ENCODE peak calls at places on chromosome 4, in four cellular contexts. G, I, K and T are unnamed samples.
A peak's percentile ranks its signal among the peaks of the same experiment; 100 is the strongest.

GRCh38 chr4:169870507-169870906 is 112.8 kb upstream of the HPF1 start:
- DNase-seq in I (no peak), K (no peak), G (no peak), T (no peak)

GRCh38 chr4:175444512-175444911 is 367.6 kb downstream of the GPM6A start:
- DNase-seq in I (no peak), G (no peak), K (no peak), T (no peak)

GRCh38 chr4:5942947-5943346 is 50.1 kb upstream of the CRMP1 start:
- DNase-seq in I (no peak), G (no peak), K (no peak), T (no peak)

GRCh38 chr4:151668687-151669402 is 92.0 kb downstream of the GATB start:
- DNase-seq in G (no peak), I (no peak), K (no peak), T (no peak)

GRCh38 chr4:113899260-113900177 is 79.9 kb downstream of the ARSJ start:
- DNase-seq in K (peak; percentile 45), G (no peak), I (no peak), T (no peak)

GRCh38 chr4:19177616-19178015 is 1074.1 kb upstream of the SLIT2 start:
- DNase-seq in K (no peak), G (no peak), I (no peak), T (no peak)

GRCh38 chr4:51842167-51842553 is 793 bp upstream of the DCUN1D4 start:
- DNase-seq in G (no peak), I (no peak), K (no peak), T (no peak)

GRCh38 chr4:76896731-76897521 is 1.0 kb downstream of the SOWAHB start:
- DNase-seq in K (no peak), G (no peak), I (no peak), T (no peak)

GRCh38 chr4:117357422-117357821 is 272.0 kb upstream of the TRAM1L1 start:
- DNase-seq in K (no peak), I (no peak), G (no peak), T (no peak)

GRCh38 chr4:15906024-15906443 is 32.5 kb downstream of the FGFBP1 start:
- DNase-seq in K (no peak), G (no peak), I (peak; percentile 29), T (peak; percentile 79)

GRCh38 chr4:16267639-16268038 is 41.4 kb upstream of the TAPT1 start:
- DNase-seq in K (no peak), G (no peak), I (no peak), T (no peak)

GRCh38 chr4:101348367-101348827 is 1.1 kb upstream of the PPP3CA start:
- DNase-seq in I (no peak), G (no peak), K (no peak), T (peak; percentile 73)

GRCh38 chr4:86959588-86960500 is 25.0 kb downstream of the AFF1 start:
- DNase-seq in G (no peak), I (no peak), K (no peak), T (peak; percentile 72)

GRCh38 chr4:14368391-14368790 is 633.9 kb upstream of the CPEB2 start:
- DNase-seq in K (no peak), I (no peak), G (no peak), T (no peak)

GRCh38 chr4:122602277-122603142 is 18.4 kb downstream of the IL21 start:
- DNase-seq in G (peak; percentile 36), I (peak; percentile 20), K (no peak), T (no peak)

GRCh38 chr4:99383833-99384392 is 31.4 kb upstream of the ADH1C start:
- DNase-seq in K (no peak), I (no peak), G (no peak), T (no peak)

GRCh38 chr4:823093-823760 is 2.7 kb downstream of the CPLX1 start:
- DNase-seq in G (no peak), I (no peak), K (no peak), T (no peak)

GRCh38 chr4:163165217-163166017 is 1.3 kb downstream of the NAF1 start:
- DNase-seq in G (no peak), K (no peak), I (no peak), T (no peak)

GRCh38 chr4:808860-809570 is 16.9 kb downstream of the CPLX1 start:
- DNase-seq in K (no peak), I (no peak), G (no peak), T (no peak)

GRCh38 chr4:651884-652642 is 22.0 kb downstream of the ATP5ME start:
- DNase-seq in I (no peak), K (no peak), G (no peak), T (no peak)

GRCh38 chr4:120842046-120842445 is 80.5 kb downstream of the PRDM5 start:
- DNase-seq in I (no peak), K (no peak), G (no peak), T (no peak)

GRCh38 chr4:55340246-55340645 is 5.8 kb upstream of the SRD5A3 start:
- DNase-seq in I (no peak), K (no peak), G (no peak), T (no peak)

GRCh38 chr4:130336585-130337217 is 1240.7 kb downstream of the C4orf33 start:
- DNase-seq in G (peak; percentile 2), I (no peak), K (no peak), T (no peak)

GRCh38 chr4:101331017-101331416 is 16.3 kb downstream of the PPP3CA start:
- DNase-seq in I (no peak), K (no peak), G (no peak), T (no peak)

GRCh38 chr4:186149872-186150271 is 41.5 kb upstream of the CYP4V2 start:
- DNase-seq in K (no peak), G (peak; percentile 39), I (peak; percentile 31), T (peak; percentile 49)

GRCh38 chr4:148017801-148018200 is 285.9 kb downstream of the ARHGAP10 start:
- DNase-seq in G (no peak), I (no peak), K (no peak), T (no peak)

GRCh38 chr4:124530464-124531077 is 182.0 kb downstream of the ANKRD50 start:
- DNase-seq in K (no peak), G (peak; percentile 99), I (no peak), T (no peak)

GRCh38 chr4:141890279-141890678 is 253.9 kb downstream of the IL15 start:
- DNase-seq in K (no peak), G (no peak), I (no peak), T (no peak)

GRCh38 chr4:47349323-47349722 is 114.2 kb downstream of the COMMD8 start:
- DNase-seq in I (no peak), G (no peak), K (no peak), T (no peak)

GRCh38 chr4:52248836-52249235 is 197.7 kb downstream of the SPATA18 start:
- DNase-seq in G (no peak), K (no peak), I (no peak), T (no peak)

GRCh38 chr4:98601719-98602118 is 56.7 kb downstream of the TSPAN5 start:
- DNase-seq in G (no peak), I (no peak), K (no peak), T (no peak)

GRCh38 chr4:73978886-73979285 is 2.9 kb downstream of the PF4 start:
- DNase-seq in G (no peak), I (no peak), K (no peak), T (no peak)

GRCh38 chr4:153912296-153912695 is 123.4 kb upstream of the SFRP2 start:
- DNase-seq in I (no peak), G (no peak), K (no peak), T (no peak)
- TF ChIP-seq BRCA1 in I (no peak), G (no peak), K (no peak), T (no peak)

DNA sequence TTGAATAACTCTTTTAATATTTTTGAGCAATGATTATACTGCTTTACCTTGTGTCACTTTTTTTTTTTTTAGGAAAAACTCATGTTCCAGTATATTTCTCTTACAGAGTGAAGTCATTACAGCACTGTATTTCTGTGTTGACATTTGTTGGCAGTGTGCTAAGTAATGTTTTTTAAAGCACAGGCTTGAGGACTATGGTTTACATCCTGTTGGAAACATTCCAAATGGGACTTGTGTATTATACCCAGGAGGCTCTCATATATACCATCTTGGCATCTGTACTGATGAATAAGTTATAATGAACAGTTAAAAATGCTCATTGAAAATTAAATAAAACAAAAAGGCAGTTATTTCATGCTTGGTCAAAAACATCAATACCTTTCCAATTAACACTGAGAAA is 33.8 kb downstream of the CEP44 start:
- DNase-seq in G (no peak), I (no peak), K (no peak), T (no peak)
- TF ChIP-seq BRCA1 in G (no peak), I (no peak), K (no peak), T (no peak)

DNA sequence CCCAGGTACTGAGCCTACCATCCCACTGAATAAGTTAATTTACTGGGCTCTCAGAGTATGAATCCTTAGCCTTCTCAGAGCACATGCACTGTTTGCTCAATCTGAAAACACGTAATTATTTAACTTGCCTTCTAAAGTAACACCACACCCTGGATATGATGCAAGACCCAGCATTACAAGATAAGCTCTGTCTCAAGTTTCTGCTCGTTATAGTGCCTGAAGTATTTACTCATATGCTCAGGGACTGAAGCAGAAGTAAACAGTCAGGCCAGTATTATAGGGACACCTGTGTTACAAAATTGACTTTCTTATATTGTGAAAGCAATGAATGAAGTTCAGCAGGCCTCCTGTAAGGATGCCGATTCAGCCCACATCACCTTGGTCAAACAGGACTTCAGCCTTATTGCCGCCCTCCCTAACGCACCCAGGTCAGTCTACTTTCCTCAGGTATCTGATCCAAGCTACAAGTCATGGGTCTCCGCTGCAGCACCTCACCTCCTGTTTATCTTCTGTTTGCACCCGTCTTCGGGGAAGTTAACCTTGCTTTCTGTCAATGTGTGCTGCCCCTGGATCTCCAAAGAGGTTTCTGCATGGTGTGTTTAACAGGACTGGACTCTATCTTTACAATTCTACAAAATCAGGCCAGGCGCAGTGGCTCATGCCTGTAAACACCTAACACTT is 42.9 kb upstream of the KLF3 start:
- DNase-seq in I (peak; percentile 45), G (peak; percentile 44), K (no peak), T (no peak)
- TF ChIP-seq BRCA1 in I (no peak), G (no peak), K (no peak), T (no peak)

DNA sequence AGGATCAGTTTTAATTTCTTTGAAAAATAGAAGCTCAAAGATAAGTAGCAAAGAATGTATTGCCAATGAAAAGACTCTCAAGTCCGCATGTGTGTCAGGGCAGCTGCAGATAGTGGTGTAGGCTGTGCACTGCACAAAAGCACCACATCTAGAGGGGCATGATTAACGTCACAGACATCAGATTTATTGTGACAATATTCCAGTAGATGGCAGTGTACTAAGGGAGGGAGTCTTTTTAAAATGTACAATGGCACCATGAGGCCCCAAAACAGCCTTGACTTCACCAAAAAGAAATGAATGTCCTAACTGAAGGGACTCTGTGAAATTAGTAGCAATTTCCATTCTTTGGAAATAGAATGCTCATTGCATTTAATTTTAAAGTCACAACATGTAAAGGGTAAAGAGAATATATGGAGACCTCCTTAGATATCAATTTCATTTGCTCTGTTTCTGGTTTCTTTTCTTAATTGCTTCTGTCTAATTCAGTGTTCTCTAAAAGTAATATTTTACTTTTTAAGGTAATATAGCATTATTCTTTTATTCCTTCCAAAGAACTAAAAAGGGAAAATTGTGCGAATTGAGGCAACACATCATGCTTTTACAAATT is 98.4 kb downstream of the ZNF827 start:
- DNase-seq in G (peak; percentile 45), K (peak; percentile 32), I (peak; percentile 35), T (no peak)
- TF ChIP-seq BRCA1 in G (no peak), K (no peak), I (no peak), T (no peak)

GRCh38 chr4:187451776-187452175 is 543.8 kb upstream of the ZFP42 start:
- DNase-seq in I (no peak), G (no peak), K (no peak), T (no peak)
- TF ChIP-seq BRCA1 in I (no peak), G (no peak), K (no peak), T (no peak)

GRCh38 chr4:53804719-53805118 is 213.4 kb upstream of the LNX1 start:
- DNase-seq in G (peak; percentile 27), K (peak; percentile 12), I (peak; percentile 36), T (peak; percentile 66)
- TF ChIP-seq BRCA1 in G (no peak), K (no peak), I (no peak), T (no peak)